ENCODE peak calls at places on chromosomes 13 and 19, in seven cellular contexts. I is small intestine; Y is stimulated activated CD8-positive, alpha-beta memory T cell treated with anti-CD3 and anti-CD28 coated beads, Interleukin-2, amount 100 ng/mL, for 1 hour; T is tibial nerve; E is GM03348; O is RPMI7951; G is COR-L47. H is an unnamed sample.
A peak's percentile ranks its signal among the peaks of the same experiment; 100 is the strongest.

GRCh38 chr13:51585696-51586095 is 1.4 kb downstream of the WDFY2 start:
- DNase-seq in G (no peak), T (no peak), E (no peak), I (no peak), Y (no peak), O (peak; percentile 52), H (no peak)

GRCh38 chr13:83895994-83896580 is 13.8 kb upstream of the SLITRK1 start:
- DNase-seq in G (no peak), O (peak; percentile 1), E (no peak), I (no peak), Y (no peak), T (no peak), H (peak; percentile 26)

GRCh38 chr19:9018163-9018875 is 8.1 kb upstream of the MUC16 start:
- DNase-seq in G (no peak), O (peak; percentile 53), Y (no peak), I (no peak), E (no peak), T (no peak), H (no peak)

GRCh38 chr19:42269518-42270345 is 680 bp downstream of the CIC start:
- DNase-seq in E (no peak), T (no peak), O (no peak), Y (no peak), I (no peak), G (no peak), H (no peak)

GRCh38 chr13:93775507-93776108 is 549.0 kb downstream of the GPC6 start:
- DNase-seq in T (no peak), G (no peak), I (no peak), Y (no peak), O (no peak), E (peak; percentile 57), H (no peak)

GRCh38 chr19:17468302-17469091 is 1.8 kb upstream of the SLC27A1 start:
- DNase-seq in I (no peak), G (no peak), T (no peak), E (peak; percentile 70), O (peak; percentile 61), Y (no peak), H (no peak)

GRCh38 chr19:3642987-3643386 is 16.4 kb upstream of the CACTIN start:
- DNase-seq in O (no peak), Y (no peak), E (no peak), I (no peak), T (no peak), G (no peak), H (no peak)

GRCh38 chr19:42276284-42276683 is 7.2 kb downstream of the CIC start:
- DNase-seq in G (no peak), T (no peak), E (no peak), I (no peak), Y (no peak), O (no peak), H (no peak)

GRCh38 chr19:41367848-41368301 is 3.9 kb upstream of the B9D2 start:
- DNase-seq in G (no peak), Y (no peak), T (no peak), O (peak; percentile 94), I (peak; percentile 53), E (peak; percentile 63), H (peak; percentile 49)

GRCh38 chr13:106114981-106115554 is 420.4 kb downstream of the EFNB2 start:
- DNase-seq in O (no peak), Y (no peak), E (peak; percentile 36), T (no peak), I (no peak), G (no peak), H (no peak)

GRCh38 chr19:31991984-31992655 is 353.3 kb upstream of the ZNF507 start:
- DNase-seq in O (no peak), G (no peak), I (no peak), E (no peak), Y (no peak), T (no peak), H (no peak)

GRCh38 chr13:88294368-88294767 is 623.2 kb downstream of the SLITRK5 start:
- DNase-seq in O (no peak), G (no peak), Y (no peak), T (no peak), I (no peak), E (no peak), H (no peak)

GRCh38 chr13:112693831-112694497 is 4.1 kb downstream of the ATP11A start:
- DNase-seq in Y (no peak), E (peak; percentile 80), O (no peak), G (no peak), T (peak; percentile 34), I (no peak), H (no peak)

GRCh38 chr13:113183450-113184129 is 24.9 kb downstream of the PCID2 start:
- DNase-seq in E (no peak), T (no peak), I (no peak), O (no peak), G (no peak), Y (no peak), H (no peak)

GRCh38 chr13:32878172-32878571 is 138.1 kb upstream of the KL start:
- DNase-seq in Y (no peak), G (no peak), I (no peak), O (peak; percentile 10), E (no peak), T (no peak), H (no peak)

GRCh38 chr19:1302534-1303239 is 17.0 kb downstream of the EFNA2 start:
- DNase-seq in G (no peak), I (no peak), Y (no peak), T (no peak), O (no peak), E (no peak), H (no peak)